ENCODE peak calls at places on chromosomes 16 and 17, in four cellular contexts. J is endothelial cell, S is neural progenitor cell, U is left ventricle myocardium inferior. R is an unnamed sample.
A peak's percentile ranks its signal among the peaks of the same experiment; 100 is the strongest.

GRCh38 chr17:7191571-7192270 is 12.6 kb upstream of the ASGR1 start:
- DNase-seq in U (no peak), J (no peak), S (peak; percentile 86), R (peak; percentile 48)

GRCh38 chr17:4536259-4536741 is 18.9 kb downstream of the MYBBP1A start:
- DNase-seq in J (no peak), S (peak; percentile 38), U (no peak), R (no peak)

GRCh38 chr16:53672461-53672860 is 31.2 kb downstream of the RPGRIP1L start:
- DNase-seq in U (no peak), J (no peak), S (no peak), R (no peak)

GRCh38 chr17:49223517-49224197 is 6.9 kb downstream of the PHOSPHO1 start:
- DNase-seq in U (peak; percentile 63), J (peak; percentile 78), S (peak; percentile 77), R (peak; percentile 82)

GRCh38 chr16:88634994-88635670 is 3.2 kb upstream of the IL17C start:
- DNase-seq in U (no peak), S (no peak), J (no peak), R (no peak)

GRCh38 chr16:12964466-12964865 is 63.1 kb downstream of the SHISA9 start:
- DNase-seq in U (no peak), S (no peak), J (no peak), R (no peak)

GRCh38 chr17:76469076-76469990 is 1.9 kb downstream of the AANAT start:
- DNase-seq in J (no peak), S (no peak), U (no peak), R (no peak)

GRCh38 chr16:14672403-14672971 is 21.6 kb downstream of the PLA2G10 start:
- DNase-seq in J (no peak), S (no peak), U (no peak), R (no peak)

GRCh38 chr17:74963656-74964055 is 8.9 kb downstream of the HID1 start:
- DNase-seq in U (no peak), J (no peak), S (peak; percentile 35), R (no peak)

GRCh38 chr17:78962345-78962983 is 17.3 kb downstream of the LGALS3BP start:
- DNase-seq in J (no peak), S (no peak), U (no peak), R (no peak)

GRCh38 chr17:53101706-53102105 is 721.0 kb upstream of the KIF2B start:
- DNase-seq in S (no peak), J (no peak), U (no peak), R (no peak)

GRCh38 chr17:80649200-80649644 is 104.6 kb downstream of the RPTOR start:
- DNase-seq in U (no peak), J (no peak), S (no peak), R (no peak)

GRCh38 chr16:31200821-31201510 is 1.6 kb downstream of the PYCARD start:
- DNase-seq in J (no peak), U (no peak), S (no peak), R (no peak)

GRCh38 chr17:79627766-79628690 is 17.2 kb upstream of the RBFOX3 start:
- DNase-seq in S (no peak), U (peak; percentile 3), J (no peak), R (no peak)

GRCh38 chr17:60390223-60390622 is 1.7 kb downstream of the USP32 start:
- DNase-seq in U (no peak), J (no peak), S (no peak), R (no peak)

GRCh38 chr17:43772877-43773648 is 5.7 kb downstream of the DUSP3 start:
- DNase-seq in U (no peak), J (no peak), S (no peak), R (no peak)

GRCh38 chr17:55348749-55349354 is 72.8 kb downstream of the MMD start:
- DNase-seq in S (peak; percentile 67), U (no peak), J (peak; percentile 42), R (peak; percentile 46)

GRCh38 chr16:50622643-50623369 is 58.3 kb downstream of the SNX20 start:
- DNase-seq in S (no peak), U (no peak), J (no peak), R (no peak)

GRCh38 chr17:10557422-10557821 is 8.0 kb upstream of the MYH2 start:
- DNase-seq in S (no peak), J (no peak), U (no peak), R (no peak)

GRCh38 chr16:85625053-85625452 is 11.9 kb downstream of the GSE1 start:
- DNase-seq in U (no peak), S (no peak), J (no peak), R (no peak)

GRCh38 chr16:72986011-72986410 is 61.9 kb downstream of the ZFHX3 start:
- DNase-seq in S (no peak), J (no peak), U (peak; percentile 82), R (no peak)

GRCh38 chr16:259814-260253 is 15.9 kb downstream of the RGS11 start:
- DNase-seq in U (no peak), S (no peak), J (no peak), R (no peak)

GRCh38 chr17:78583091-78583490 is 5.9 kb upstream of the DNAH17 start:
- DNase-seq in U (no peak), S (peak; percentile 31), J (no peak), R (no peak)

GRCh38 chr17:72166040-72166439 is 45.2 kb downstream of the SOX9 start:
- DNase-seq in U (no peak), S (peak; percentile 4), J (no peak), R (peak; percentile 4)

GRCh38 chr16:66468321-66468965 is 41.3 kb downstream of the BEAN1 start:
- DNase-seq in S (no peak), J (no peak), U (no peak), R (no peak)

GRCh38 chr17:13030459-13031305 is 12.9 kb upstream of the ELAC2 start:
- DNase-seq in S (peak; percentile 63), U (no peak), J (peak; percentile 59), R (peak; percentile 69)

GRCh38 chr17:82494236-82495055 is 25.1 kb upstream of the FOXK2 start:
- DNase-seq in J (peak; percentile 85), S (peak; percentile 88), U (peak; percentile 81), R (peak; percentile 89)

GRCh38 chr17:57902117-57902799 is 52.4 kb upstream of the MRPS23 start:
- DNase-seq in J (no peak), U (no peak), S (no peak), R (no peak)

GRCh38 chr17:79931517-79932309 is 92.5 kb upstream of the CBX4 start:
- DNase-seq in U (no peak), J (no peak), S (no peak), R (no peak)

GRCh38 chr17:78969865-78970264 is 9.9 kb downstream of the LGALS3BP start:
- DNase-seq in U (no peak), S (no peak), J (no peak), R (no peak)

GRCh38 chr17:4658478-4659305 is 17.2 kb upstream of the ALOX15 start:
- DNase-seq in U (no peak), J (no peak), S (no peak), R (no peak)

GRCh38 chr16:48999508-48999907 is 282.1 kb downstream of the CBLN1 start:
- DNase-seq in U (no peak), S (no peak), J (no peak), R (no peak)

GRCh38 chr17:30344283-30345088 is 10.6 kb upstream of the TMIGD1 start:
- DNase-seq in J (peak; percentile 27), U (peak; percentile 36), S (no peak), R (no peak)

GRCh38 chr17:80152057-80152831 is 5.3 kb upstream of the EIF4A3 start:
- DNase-seq in S (no peak), U (no peak), J (no peak), R (no peak)

DNA sequence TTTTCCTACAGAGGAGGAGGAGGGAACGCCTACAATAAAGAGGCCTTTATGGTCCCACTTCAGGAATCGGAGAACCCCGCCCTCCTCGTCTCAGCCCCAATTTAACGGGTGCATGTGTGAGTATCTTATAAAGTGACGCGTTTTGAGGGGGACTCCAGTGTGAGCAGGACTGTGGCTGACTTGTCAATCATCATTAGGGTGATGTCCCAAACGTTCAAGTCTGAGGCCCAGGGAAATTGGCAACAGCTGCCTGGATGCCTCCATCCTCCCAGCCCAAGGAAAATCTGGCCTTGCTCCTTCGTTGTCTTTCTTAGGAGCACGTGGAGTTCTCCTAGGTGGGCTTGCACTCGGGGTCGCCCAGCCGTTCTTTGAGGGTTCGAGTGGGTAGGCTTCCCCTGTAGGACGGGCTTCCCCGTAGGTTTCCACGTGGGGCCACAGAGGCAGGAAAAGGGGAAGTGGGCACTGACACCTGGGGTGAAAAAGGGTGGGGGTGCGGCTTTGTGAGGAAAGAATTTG is 631 bp upstream of the HERPUD1 start:
- DNase-seq in J (no peak), S (peak; percentile 49), U (no peak), R (no peak)
- TF ChIP-seq CTCF in J (no peak), S (no peak), U (no peak), R (no peak)

GRCh38 chr16:1781758-1782407 is 488 bp downstream of the SPSB3 start:
- DNase-seq in S (peak; percentile 53), U (no peak), J (peak; percentile 36), R (no peak)
- TF ChIP-seq CTCF in S (peak; percentile 18), U (peak; percentile 17), J (peak; percentile 34), R (peak; percentile 43)

DNA sequence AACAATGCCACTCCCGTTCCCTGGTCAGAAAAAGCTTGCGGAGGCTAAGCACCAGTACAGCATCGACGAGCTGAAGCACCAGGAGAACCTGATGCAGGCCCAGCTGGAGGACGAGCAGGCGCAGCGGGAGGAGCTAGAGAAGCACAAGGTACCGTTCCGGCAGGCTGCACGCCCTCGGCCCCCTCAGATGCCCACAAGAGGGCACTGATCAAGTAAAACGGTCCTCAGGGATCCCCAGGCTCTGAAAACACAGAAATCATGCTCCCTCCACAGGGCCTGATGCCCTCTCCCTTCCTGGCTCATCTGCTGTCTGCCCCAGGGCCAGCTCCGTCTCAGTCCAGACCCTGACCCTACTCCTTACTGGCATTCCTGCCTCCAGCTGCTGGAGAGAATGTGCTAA is 21.6 kb downstream of the DRC3 start:
- DNase-seq in J (peak; percentile 58), U (peak; percentile 31), S (peak; percentile 82), R (peak; percentile 26)
- TF ChIP-seq CTCF in J (no peak), U (peak; percentile 66), S (peak; percentile 60), R (peak; percentile 48)

GRCh38 chr17:17870292-17870691 is 33.5 kb upstream of the SREBF1 start:
- DNase-seq in U (no peak), J (no peak), S (no peak), R (no peak)
- TF ChIP-seq CTCF in U (no peak), J (no peak), S (no peak), R (no peak)

DNA sequence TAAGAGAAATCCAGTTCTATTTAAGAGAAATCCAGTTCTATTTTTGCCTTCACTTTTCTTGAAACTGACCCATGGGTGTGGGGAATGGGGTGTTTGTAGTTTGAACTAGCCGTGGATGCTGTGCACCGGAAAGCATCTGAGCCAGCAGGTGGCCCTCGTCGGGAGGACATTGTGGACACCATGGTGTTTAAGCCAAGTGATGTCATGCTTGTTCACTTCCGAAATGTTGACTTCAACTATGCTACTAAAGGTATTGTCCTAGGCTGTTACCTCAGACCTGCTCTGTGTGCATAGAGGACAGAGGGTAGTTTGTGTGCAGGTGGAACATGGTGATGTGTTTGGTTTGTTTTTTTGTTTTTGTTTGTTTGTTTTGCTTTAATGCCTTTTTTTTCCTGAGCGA is 3.3 kb downstream of the ATXN2L start:
- DNase-seq in J (no peak), S (no peak), U (no peak), R (no peak)
- TF ChIP-seq CTCF in J (no peak), S (no peak), U (no peak), R (no peak)

GRCh38 chr16:27455700-27456099 is 53.7 kb downstream of the IL21R start:
- DNase-seq in S (no peak), U (no peak), J (peak; percentile 31), R (no peak)
- TF ChIP-seq CTCF in S (no peak), U (no peak), J (no peak), R (no peak)